ENCODE peak calls at places on chromosome 16, in seven cellular contexts. N is GM12878, E is HCT116, I is SK-N-SH, R is H1, L is HepG2, Y is K562. U is an unnamed sample.

GRCh38 chr16:46757339-46758050 is 9.4 kb upstream of the MYLK3 start:
- DNase-seq in R (no peak), I (peak; percentile 92), E (no peak), N (no peak), Y (peak; percentile 30), L (no peak), U (no peak)

GRCh38 chr16:89001117-89002027 is 24.4 kb upstream of the CBFA2T3 start:
- DNase-seq in E (no peak), I (no peak), L (no peak), Y (no peak), R (peak; percentile 74), N (no peak), U (no peak)

GRCh38 chr16:49546059-49546458 is 172.5 kb downstream of the C16orf78 start:
- DNase-seq in L (no peak), N (no peak), I (no peak), E (no peak), R (no peak), Y (no peak), U (no peak)

GRCh38 chr16:88379694-88380040 is 3.1 kb upstream of the ZNF469 start:
- DNase-seq in N (no peak), R (no peak), L (no peak), Y (no peak), E (no peak), I (peak; percentile 29), U (no peak)

GRCh38 chr16:66344533-66345145 is 21.9 kb upstream of the CDH5 start:
- DNase-seq in Y (peak; percentile 30), I (no peak), R (no peak), N (no peak), L (peak; percentile 29), E (no peak), U (no peak)

GRCh38 chr16:56370836-56371235 is 54.5 kb downstream of the AMFR start:
- DNase-seq in E (no peak), L (no peak), I (no peak), Y (no peak), R (no peak), N (no peak), U (peak; percentile 42)

GRCh38 chr16:47475786-47476185 is 14.7 kb downstream of the PHKB start:
- DNase-seq in R (no peak), Y (no peak), L (peak; percentile 93), E (no peak), I (no peak), N (no peak), U (no peak)

GRCh38 chr16:66515543-66516171 is 34.3 kb downstream of the TK2 start:
- DNase-seq in N (no peak), R (peak; percentile 60), L (no peak), E (no peak), Y (peak; percentile 61), I (no peak), U (no peak)

GRCh38 chr16:89422905-89423630 is 67.3 kb downstream of the ANKRD11 start:
- DNase-seq in L (peak; percentile 92), I (no peak), E (no peak), Y (no peak), R (no peak), N (peak; percentile 72), U (peak; percentile 50)

GRCh38 chr16:83744521-83744981 is 63.2 kb upstream of the HSBP1 start:
- DNase-seq in R (no peak), Y (no peak), N (no peak), E (no peak), I (no peak), L (no peak), U (no peak)

GRCh38 chr16:15502041-15502725 is 67.8 kb downstream of the BMERB1 start:
- DNase-seq in N (no peak), Y (peak; percentile 43), I (no peak), E (peak; percentile 95), L (peak; percentile 72), R (no peak), U (peak; percentile 19)

DNA sequence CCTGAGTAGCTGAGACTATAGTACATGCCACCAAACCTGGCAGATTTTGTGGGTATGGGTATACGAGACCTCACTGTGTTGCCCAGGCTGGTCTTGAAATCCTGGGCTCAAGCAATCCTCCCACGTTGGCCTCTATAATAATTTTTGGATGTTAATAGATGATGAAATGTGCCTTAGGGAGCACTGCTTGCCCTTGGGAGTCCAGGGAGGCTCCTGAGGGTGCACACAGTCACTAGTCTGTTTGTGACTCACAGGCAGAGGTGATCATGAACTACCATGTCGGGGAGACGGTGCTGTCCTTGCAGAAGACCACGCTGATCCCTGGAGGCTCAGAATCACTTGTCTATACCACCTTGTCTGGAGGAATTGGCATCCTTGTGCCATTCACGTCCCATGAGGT is 46.1 kb downstream of the SF3B3 start:
- DNase-seq in R (no peak), N (no peak), Y (no peak), L (no peak), I (no peak), E (no peak), U (no peak)
- TF ChIP-seq JUND in R (no peak), N (no peak), Y (no peak), L (no peak), I (no peak), E (no peak), U (no peak)

GRCh38 chr16:75007443-75007842 is 8.6 kb downstream of the ZNRF1 start:
- DNase-seq in Y (no peak), N (peak; percentile 50), I (no peak), R (no peak), L (no peak), E (no peak), U (no peak)

GRCh38 chr16:75012380-75013081 is 13.7 kb downstream of the ZNRF1 start:
- DNase-seq in I (no peak), E (no peak), R (no peak), L (no peak), N (no peak), Y (no peak), U (no peak)

GRCh38 chr16:75010427-75010826 is 11.6 kb downstream of the ZNRF1 start:
- DNase-seq in I (no peak), E (no peak), Y (no peak), N (no peak), L (no peak), R (no peak), U (no peak)

GRCh38 chr16:75014318-75014717 is 15.5 kb downstream of the ZNRF1 start:
- DNase-seq in I (no peak), E (no peak), R (no peak), Y (no peak), N (no peak), L (no peak), U (no peak)

DNA sequence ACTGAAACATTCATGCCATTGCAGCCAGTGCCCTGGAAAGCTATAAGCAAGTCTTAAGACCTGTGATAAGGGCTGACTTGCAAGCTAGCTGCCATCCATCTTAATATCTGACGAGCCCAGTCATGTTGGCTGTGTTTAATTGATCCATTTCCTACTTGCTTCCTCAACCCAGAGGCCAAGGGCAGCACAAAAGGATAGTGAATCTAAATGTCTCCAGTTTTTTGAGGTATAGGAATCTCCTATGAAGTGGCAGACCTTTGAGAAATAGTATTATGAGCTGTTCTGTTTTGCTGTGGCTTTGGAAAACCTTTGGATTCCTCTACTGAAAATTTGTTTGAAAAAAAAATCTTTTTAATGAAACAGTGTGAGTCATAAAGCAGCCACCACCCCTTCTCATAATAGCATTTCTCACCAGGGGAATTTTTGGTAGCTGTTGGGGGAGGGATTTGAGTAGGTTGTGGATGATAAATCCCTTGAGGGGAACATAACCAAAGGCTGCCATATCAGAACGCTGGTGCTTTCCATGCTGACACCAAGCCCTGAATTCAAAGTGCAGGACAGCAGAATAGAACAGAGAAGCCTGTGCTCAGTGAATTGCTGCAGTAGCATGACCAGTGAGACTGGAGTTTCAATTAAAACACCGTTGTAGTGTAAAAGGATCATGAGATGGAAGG is 12.9 kb downstream of the ZNRF1 start:
- DNase-seq in N (peak; percentile 92), Y (no peak), I (no peak), R (no peak), L (no peak), E (peak; percentile 75), U (no peak)
- TF ChIP-seq JUND in N (peak; percentile 63), Y (peak; percentile 21), I (peak; percentile 54), R (no peak), L (no peak), E (peak; percentile 81), U (no peak)

GRCh38 chr16:79269211-79269863 is 331.2 kb downstream of the MAF start:
- DNase-seq in I (no peak), E (no peak), Y (no peak), R (no peak), N (peak; percentile 61), L (no peak), U (no peak)
- TF ChIP-seq JUND in I (no peak), E (no peak), Y (no peak), R (no peak), N (no peak), L (no peak), U (no peak)

DNA sequence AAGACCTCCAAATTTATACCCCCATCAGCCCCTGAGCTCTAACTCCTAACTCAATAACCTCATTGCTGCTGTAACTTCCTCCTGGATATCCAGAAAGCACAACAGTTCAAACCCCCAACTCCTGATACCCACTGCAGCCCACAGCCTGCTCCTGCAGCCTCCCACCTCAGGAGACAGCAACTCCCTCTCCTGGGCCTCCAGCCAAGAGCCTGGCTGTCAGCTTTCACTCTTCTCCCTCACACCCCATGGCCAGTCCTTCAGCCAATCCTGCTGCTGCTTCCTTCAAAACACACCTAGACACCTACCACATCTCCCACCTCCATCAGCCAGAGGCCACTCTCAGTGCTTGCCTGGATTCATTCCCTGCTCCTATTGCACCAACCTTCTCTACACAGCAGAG is 5.4 kb downstream of the GINS2 start:
- DNase-seq in N (no peak), E (no peak), I (no peak), R (no peak), L (no peak), Y (no peak), U (no peak)
- TF ChIP-seq JUND in N (no peak), E (no peak), I (no peak), R (no peak), L (no peak), Y (no peak), U (no peak)

GRCh38 chr16:21199607-21200218 is 11.7 kb downstream of the ZP2 start:
- DNase-seq in N (no peak), Y (no peak), I (no peak), E (no peak), L (no peak), R (no peak), U (no peak)

GRCh38 chr16:21194771-21195301 is 16.5 kb downstream of the ZP2 start:
- DNase-seq in L (no peak), E (no peak), I (no peak), R (no peak), Y (no peak), N (no peak), U (no peak)

GRCh38 chr16:21197621-21198020 is 13.8 kb downstream of the ZP2 start:
- DNase-seq in I (no peak), N (no peak), L (no peak), R (no peak), Y (no peak), E (no peak), U (no peak)

DNA sequence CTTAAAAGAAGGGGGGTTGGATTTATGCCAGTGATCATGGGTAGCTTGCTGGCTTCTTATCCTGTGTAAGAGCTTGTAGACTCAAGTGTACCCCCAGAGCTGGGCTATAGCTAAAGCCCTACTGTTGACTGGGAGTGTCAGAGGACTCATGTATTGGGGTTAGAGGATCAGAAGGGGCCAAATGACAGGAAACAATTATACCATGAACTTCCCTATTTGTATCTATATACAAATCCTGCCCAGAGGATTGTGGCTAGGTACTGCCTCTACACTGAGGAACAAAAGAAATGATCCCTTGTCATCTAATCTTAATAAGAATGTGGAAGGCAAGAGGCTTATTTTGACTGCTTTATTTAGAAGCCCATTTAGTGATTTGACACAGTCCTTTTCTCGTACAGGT is 14.3 kb downstream of the ZP2 start:
- DNase-seq in R (no peak), I (no peak), N (no peak), Y (no peak), E (no peak), L (no peak), U (no peak)
- TF ChIP-seq JUND in R (no peak), I (no peak), N (no peak), Y (no peak), E (no peak), L (no peak), U (no peak)